ENCODE peak calls at places on chromosomes 16 and 17, in five cellular contexts. H, V, N, F and D are unnamed samples. For H3K27me3 and H3K4me1, the result is how much of the 10 kb centered on the place peaks cover.

GRCh38 chr17:48194097-48194550 is 86.6 kb downstream of the SNX11 start:
- DNase-seq in V (no peak), N (no peak), F (peak), H (no peak), D (peak)

GRCh38 chr17:42508426-42509164 is 27.4 kb upstream of the NAGLU start:
- DNase-seq in H (no peak), F (no peak), N (no peak), V (no peak), D (no peak)

GRCh38 chr17:43908111-43908721 is 880 bp upstream of the MPP2 start:
- DNase-seq in H (peak), F (peak), V (peak), N (peak), D (peak)

GRCh38 chr17:48646183-48647102 is 20.3 kb upstream of the HOXB9 start:
- DNase-seq in V (peak), H (no peak), N (no peak), F (no peak), D (peak)

GRCh38 chr17:77690271-77691161 is 268.0 kb upstream of the TNRC6C start:
- DNase-seq in F (no peak), V (no peak), H (no peak), N (no peak), D (peak)

GRCh38 chr17:17645961-17646360 is 35.3 kb upstream of the RAI1 start:
- DNase-seq in V (no peak), F (no peak), N (no peak), H (no peak), D (no peak)

GRCh38 chr16:1674306-1674705 is 3.8 kb upstream of the JPT2 start:
- DNase-seq in N (no peak), V (no peak), H (no peak), F (no peak), D (no peak)

GRCh38 chr17:4533522-4534502 is 21.4 kb downstream of the MYBBP1A start:
- DNase-seq in F (no peak), N (no peak), V (peak), H (peak), D (no peak)

GRCh38 chr16:9092963-9093477 is 1.6 kb downstream of the HAPSTR1 start:
- DNase-seq in F (no peak), V (peak), H (peak), N (peak), D (no peak)

GRCh38 chr16:82660078-82660645 is 33.4 kb downstream of the CDH13 start:
- DNase-seq in F (peak), H (no peak), N (no peak), V (no peak), D (peak)

GRCh38 chr17:57898487-57899311 is 48.9 kb upstream of the MRPS23 start:
- DNase-seq in N (peak), F (peak), V (peak), H (peak), D (no peak)

GRCh38 chr17:34981538-34982241 is 1.4 kb downstream of the LIG3 start:
- DNase-seq in V (no peak), F (peak), N (no peak), H (no peak), D (no peak)

GRCh38 chr17:4167786-4168185 is 24.8 kb downstream of the CYB5D2 start:
- DNase-seq in V (no peak), N (no peak), H (no peak), F (no peak), D (no peak)

GRCh38 chr16:2228161-2228824 is 4.9 kb downstream of the E4F1 start:
- DNase-seq in N (no peak), F (no peak), V (no peak), H (no peak), D (no peak)

GRCh38 chr17:54948380-54948779 is 20.1 kb downstream of the COX11 start:
- DNase-seq in F (peak), N (no peak), V (no peak), H (no peak), D (no peak)

GRCh38 chr16:15749371-15749770 is 99.3 kb downstream of the NDE1 start:
- DNase-seq in N (no peak), F (no peak), H (no peak), V (no peak), D (no peak)

GRCh38 chr16:30030841-30031413 is at the start of gene TLCD3B:
- DNase-seq in H (no peak), V (no peak), F (no peak), N (no peak), D (no peak)

GRCh38 chr17:73231363-73231762 is 30.3 kb downstream of the CPSF4L start:
- DNase-seq in F (peak), V (peak), N (no peak), H (no peak), D (no peak)

GRCh38 chr17:48011405-48012150 is 26.0 kb downstream of the COPZ2 start:
- DNase-seq in V (peak), N (no peak), H (peak), F (peak), D (no peak)

GRCh38 chr17:17063546-17064122 is 21.4 kb downstream of the MPRIP start:
- DNase-seq in N (no peak), V (peak), H (peak), F (peak), D (peak)

GRCh38 chr16:11734653-11735043 is 8.0 kb downstream of the TXNDC11 start:
- DNase-seq in N (no peak), V (no peak), H (no peak), F (no peak), D (no peak)

GRCh38 chr17:29138184-29138955 is 41.8 kb downstream of the MYO18A start:
- DNase-seq in V (no peak), N (no peak), F (no peak), H (no peak), D (no peak)

GRCh38 chr16:89971495-89972243 is 23.1 kb downstream of the DEF8 start:
- DNase-seq in N (no peak), V (peak), F (no peak), H (no peak), D (no peak)

GRCh38 chr17:12422632-12423031 is 243.1 kb upstream of the MYOCD start:
- DNase-seq in F (no peak), V (peak), N (peak), H (peak), D (no peak)

GRCh38 chr16:74909665-74910064 is 75.3 kb downstream of the WDR59 start:
- DNase-seq in F (no peak), V (no peak), N (no peak), H (no peak), D (no peak)

GRCh38 chr16:28012031-28012445 is 51.5 kb downstream of the GSG1L start:
- DNase-seq in N (no peak), H (no peak), F (no peak), V (no peak), D (no peak)

GRCh38 chr16:84040206-84040822 is 2.3 kb downstream of the SLC38A8 start:
- DNase-seq in H (no peak), N (no peak), V (no peak), F (no peak), D (no peak)

GRCh38 chr17:47703671-47704070 is 9.7 kb downstream of the TBKBP1 start:
- DNase-seq in H (no peak), N (no peak), V (no peak), F (no peak), D (no peak)

GRCh38 chr16:81713796-81714195 is 65.3 kb upstream of the PLCG2 start:
- DNase-seq in N (no peak), F (no peak), H (no peak), V (no peak), D (no peak)

GRCh38 chr16:50160495-50161164 is 7.5 kb downstream of the TENT4B start:
- DNase-seq in H (no peak), N (no peak), F (no peak), V (no peak), D (no peak)

GRCh38 chr16:2156025-2156848 is 655 bp downstream of the TRAF7 start:
- DNase-seq in F (peak), V (no peak), N (peak), H (no peak), D (no peak)

GRCh38 chr16:54482892-54483574 is 196.4 kb upstream of the IRX3 start:
- DNase-seq in F (no peak), V (no peak), N (no peak), H (peak), D (no peak)

GRCh38 chr17:68383120-68383442 is 74.2 kb downstream of the WIPI1 start:
- DNase-seq in F (no peak), H (no peak), V (no peak), N (no peak), D (no peak)
- H3K27ac ChIP-seq in F (peak), H (peak), V (no peak), N (peak), D (no peak)

GRCh38 chr16:56628486-56629035 is 3.0 kb downstream of the MT1E start:
- DNase-seq in H (no peak), F (no peak), V (no peak), N (no peak), D (no peak)
- H3K27me3 ChIP-seq in H (under half), F (under half), V (under half), N (under half), D (under half)

GRCh38 chr16:14309906-14310305 is 238.8 kb downstream of the MRTFB start:
- DNase-seq in H (no peak), F (peak), V (no peak), N (no peak), D (no peak)

GRCh38 chr16:14307623-14308356 is 236.7 kb downstream of the MRTFB start:
- DNase-seq in N (no peak), V (no peak), F (no peak), H (no peak), D (no peak)

GRCh38 chr16:14307059-14307531 is 236.0 kb downstream of the MRTFB start:
- DNase-seq in V (no peak), H (no peak), F (no peak), N (no peak), D (no peak)

GRCh38 chr16:14309001-14309886 is 238.1 kb downstream of the MRTFB start:
- DNase-seq in N (no peak), H (peak), F (peak), V (no peak), D (no peak)

DNA sequence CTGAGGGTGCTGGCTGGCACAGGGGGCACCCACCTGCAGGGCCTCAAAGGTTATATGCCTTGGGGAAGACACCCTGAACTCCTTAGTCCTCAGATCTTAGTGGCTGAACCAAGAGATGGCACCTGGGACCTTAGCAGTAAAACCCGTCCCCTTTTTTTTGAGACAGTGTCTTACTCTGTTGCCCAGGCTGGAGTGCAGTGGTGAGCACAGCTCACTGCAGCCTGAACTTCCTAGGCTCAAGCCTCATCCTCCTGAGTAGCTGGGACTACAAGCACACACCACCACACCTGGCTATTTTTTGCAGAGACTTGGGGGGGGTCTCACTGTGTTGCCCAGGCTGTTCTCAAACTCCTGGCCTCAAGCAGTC is 237.2 kb downstream of the MRTFB start:
- DNase-seq in H (no peak), V (no peak), F (no peak), N (no peak), D (no peak)
- H3K4me1 ChIP-seq in H (under half), V (half or more), F (under half), N (under half), D (under half)

DNA sequence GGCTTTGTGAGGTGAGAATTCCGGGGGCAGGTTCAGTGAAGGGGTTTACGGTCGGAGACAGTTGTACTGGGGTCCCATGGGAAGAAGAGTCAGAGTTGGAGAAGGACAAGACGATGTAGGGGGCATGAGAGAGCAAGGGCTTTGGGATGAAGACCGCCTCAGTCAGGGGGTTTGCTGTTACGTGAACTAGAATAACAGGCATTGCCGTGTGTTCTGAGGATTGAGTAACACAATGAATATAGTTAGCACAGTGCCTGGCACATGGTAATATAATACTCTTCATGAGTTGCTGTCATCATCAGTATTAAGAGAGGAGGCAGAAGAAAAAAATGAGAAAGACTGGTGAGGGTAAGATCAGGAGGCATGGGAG is 577 bp downstream of the ZNF646 start:
- DNase-seq in V (no peak), F (no peak), N (no peak), H (no peak), D (no peak)
- H3K27ac ChIP-seq in V (peak), F (peak), N (peak), H (peak), D (peak)

DNA sequence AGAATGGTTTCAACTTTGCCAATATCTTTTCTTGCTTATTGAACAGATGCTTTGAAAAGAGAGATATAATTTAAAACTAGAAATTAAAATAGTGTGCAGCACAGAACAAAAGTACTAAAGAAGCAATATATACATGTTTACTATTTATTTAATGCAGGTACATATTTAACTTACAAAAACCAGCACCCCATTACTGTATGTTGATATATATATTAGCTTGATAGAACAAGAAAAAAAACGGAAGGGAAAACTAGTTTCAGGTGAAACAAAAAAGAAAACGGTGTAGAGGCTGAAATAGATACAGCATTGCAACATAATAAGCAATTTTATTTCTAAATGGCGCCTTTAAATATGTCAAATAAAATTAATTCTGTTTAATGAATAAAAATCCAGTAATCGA is 4.0 kb downstream of the HNF1B start:
- DNase-seq in N (no peak), V (no peak), F (no peak), H (no peak), D (no peak)
- H3K27me3 ChIP-seq in N (under half), V (half or more), F (half or more), H (under half), D (half or more)

DNA sequence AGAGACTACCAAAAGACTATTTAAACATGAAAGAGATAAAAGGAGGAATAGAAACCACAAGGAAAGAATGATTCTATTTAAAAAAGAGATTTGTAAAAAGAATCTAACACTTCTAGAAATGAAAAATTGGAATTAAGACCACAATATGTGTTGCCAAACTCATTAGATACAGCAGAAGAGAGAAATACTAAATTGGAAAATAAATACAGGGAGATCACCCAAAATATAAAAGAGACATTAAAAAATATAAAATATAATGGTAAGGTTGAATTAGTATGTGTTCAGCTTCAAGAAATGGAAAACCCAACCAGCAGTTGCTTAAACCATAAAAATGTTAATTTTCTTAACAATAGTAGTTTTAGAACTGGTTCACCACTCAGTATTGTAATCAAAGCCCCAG is 160.4 kb downstream of the LGALS9B start:
- DNase-seq in N (no peak), F (no peak), H (no peak), V (no peak), D (no peak)
- H3K4me1 ChIP-seq in N (under half), F (under half), H (under half), V (under half), D (under half)

GRCh38 chr17:64411999-64412771 is 21.5 kb upstream of the PECAM1 start:
- DNase-seq in H (no peak), V (peak), F (peak), N (peak), D (no peak)
- H3K27ac ChIP-seq in H (peak), V (peak), F (no peak), N (peak), D (no peak)

DNA sequence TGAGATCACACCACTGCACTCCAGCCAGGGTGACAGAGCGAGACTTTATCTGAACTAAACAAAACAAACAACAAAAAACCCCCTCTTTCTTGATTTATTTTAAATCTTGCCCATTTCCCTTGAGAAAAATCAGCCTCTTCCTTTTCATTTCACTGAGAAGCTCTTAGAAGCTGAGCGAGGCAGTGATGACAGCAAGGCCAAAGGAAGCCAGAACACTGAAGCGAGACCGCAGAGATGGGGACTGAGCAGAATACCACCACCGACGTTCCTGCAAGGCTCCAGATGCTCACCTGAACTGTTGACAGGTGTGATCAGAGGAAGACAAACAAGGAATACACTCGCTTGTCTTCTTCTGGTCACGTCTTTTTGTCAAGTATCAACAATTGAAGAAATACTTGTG is 30.5 kb upstream of the IRF8 start:
- DNase-seq in V (no peak), N (no peak), H (no peak), F (no peak), D (no peak)
- H3K27me3 ChIP-seq in V (under half), N (under half), H (under half), F (under half), D (under half)

DNA sequence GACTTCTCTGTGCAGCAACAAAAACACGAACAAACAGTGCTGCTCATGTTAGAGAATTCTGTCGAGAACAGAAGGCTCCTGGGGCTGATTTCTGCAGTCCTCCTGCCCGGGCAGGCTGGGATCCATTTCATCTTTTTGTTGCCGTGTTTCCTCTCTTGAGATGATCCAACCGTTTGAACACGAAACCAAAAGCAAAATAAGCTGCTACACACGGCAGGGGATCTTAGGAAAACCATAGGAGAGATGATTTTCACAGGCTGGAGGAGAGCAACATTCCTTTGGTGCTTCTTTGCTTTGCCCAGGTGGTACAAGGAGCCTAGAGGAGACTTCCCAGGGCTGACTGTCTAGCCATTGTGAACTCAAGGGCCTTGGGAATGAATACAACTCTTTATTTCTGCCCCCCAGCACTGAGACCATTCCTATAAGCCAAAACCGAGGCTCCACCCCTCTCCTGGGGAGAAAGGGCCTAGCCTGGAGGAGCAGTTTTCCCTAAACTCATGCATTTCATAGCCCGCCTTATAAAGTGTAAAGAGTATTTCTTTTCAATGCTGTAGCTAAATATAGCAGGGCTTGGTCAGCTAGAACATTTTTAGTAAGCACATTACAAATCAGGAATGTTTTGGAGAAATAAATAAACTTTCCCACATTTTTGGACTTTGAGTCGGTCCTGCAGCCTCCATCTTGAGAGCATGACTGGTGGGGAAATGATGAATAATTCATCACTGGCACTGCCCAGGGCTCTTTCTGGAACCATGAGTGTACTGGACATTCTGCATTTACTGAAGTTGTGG is 7.7 kb downstream of the FOXL1 start:
- DNase-seq in V (no peak), F (peak), H (no peak), N (no peak), D (no peak)
- H3K4me1 ChIP-seq in V (under half), F (under half), H (under half), N (under half), D (under half)